ENCODE peak calls at places on chromosome 18, in eight cellular contexts. Y is ascending aorta, G is uterus, U is lower leg skin, T is transverse colon, M is heart right ventricle, O is heart left ventricle, I is cardiac muscle cell. A is an unnamed sample.

GRCh38 chr18:7725473-7725872 is 158.4 kb downstream of the PTPRM start:
- DNase-seq in T (no peak), I (no peak), G (no peak), M (no peak), O (no peak), U (no peak), Y (no peak), A (no peak)

GRCh38 chr18:57122906-57123510 is 23.9 kb upstream of the BOD1L2 start:
- DNase-seq in Y (no peak), U (no peak), I (no peak), O (no peak), G (no peak), M (no peak), T (no peak), A (no peak)

GRCh38 chr18:48667276-48668254 is 128.7 kb downstream of the CTIF start:
- DNase-seq in I (no peak), U (peak; percentile 76), Y (peak; percentile 57), T (no peak), O (no peak), G (no peak), M (no peak), A (no peak)

GRCh38 chr18:13136056-13136688 is 82.4 kb upstream of the LDLRAD4 start:
- DNase-seq in O (no peak), M (no peak), U (no peak), T (peak; percentile 16), Y (no peak), I (no peak), G (no peak), A (peak; percentile 8)

GRCh38 chr18:13137939-13138821 is 80.4 kb upstream of the LDLRAD4 start:
- DNase-seq in O (peak; percentile 73), G (peak; percentile 79), I (peak; percentile 36), T (peak; percentile 89), Y (peak; percentile 80), U (no peak), M (peak; percentile 75), A (peak; percentile 13)

GRCh38 chr18:53467756-53468155 is 756.7 kb downstream of the MBD2 start:
- DNase-seq in Y (no peak), I (no peak), O (no peak), M (no peak), U (no peak), G (no peak), T (no peak), A (no peak)

GRCh38 chr18:43139288-43139946 is 23.9 kb upstream of the RIT2 start:
- DNase-seq in I (no peak), T (no peak), Y (no peak), M (no peak), O (no peak), U (peak; percentile 66), G (no peak), A (no peak)

GRCh38 chr18:13915391-13915790 is at the start of gene MC2R:
- DNase-seq in G (no peak), O (no peak), T (no peak), Y (no peak), M (no peak), I (no peak), U (peak; percentile 65), A (no peak)

GRCh38 chr18:44452346-44452745 is 228.3 kb upstream of the SETBP1 start:
- DNase-seq in G (no peak), O (no peak), I (peak; percentile 30), U (no peak), Y (no peak), T (no peak), M (no peak), A (no peak)

GRCh38 chr18:8820701-8821465 is 115.5 kb downstream of the MTCL1 start:
- DNase-seq in U (peak; percentile 13), G (no peak), I (no peak), T (no peak), O (no peak), Y (no peak), M (no peak), A (no peak)

GRCh38 chr18:55506074-55506473 is 81.9 kb downstream of the TCF4 start:
- DNase-seq in Y (no peak), T (no peak), O (no peak), I (no peak), G (no peak), M (no peak), U (no peak), A (no peak)

GRCh38 chr18:12282436-12283039 is 25.5 kb upstream of the TUBB6 start:
- DNase-seq in Y (no peak), U (no peak), M (no peak), T (no peak), G (no peak), O (no peak), I (peak; percentile 68), A (peak; percentile 93)

GRCh38 chr18:45802814-45803492 is 22.5 kb upstream of the SIGLEC15 start:
- DNase-seq in O (no peak), Y (no peak), T (no peak), M (no peak), G (no peak), U (no peak), I (peak; percentile 89), A (peak; percentile 98)

GRCh38 chr18:58363767-58364540 is 264.9 kb downstream of the ALPK2 start:
- DNase-seq in I (peak; percentile 19), O (no peak), M (no peak), U (no peak), T (no peak), G (no peak), Y (no peak), A (peak; percentile 70)

GRCh38 chr18:54284967-54285785 is 15.9 kb downstream of the POLI start:
- DNase-seq in Y (no peak), M (peak; percentile 18), I (peak; percentile 63), U (no peak), G (no peak), T (peak; percentile 31), O (peak; percentile 67), A (peak; percentile 70)

GRCh38 chr18:46917808-46918600 is 602 bp downstream of the KATNAL2 start:
- DNase-seq in T (peak; percentile 32), M (peak; percentile 46), U (no peak), O (peak; percentile 46), Y (no peak), I (peak; percentile 32), G (peak; percentile 29), A (peak; percentile 7)

GRCh38 chr18:11664286-11664685 is 24.8 kb upstream of the GNAL start:
- DNase-seq in T (no peak), Y (no peak), G (no peak), O (no peak), U (peak; percentile 58), M (no peak), I (no peak), A (no peak)

GRCh38 chr18:33444699-33445098 is 4.2 kb upstream of the CCDC178 start:
- DNase-seq in Y (no peak), I (no peak), T (no peak), M (no peak), O (no peak), U (no peak), G (no peak), A (no peak)

DNA sequence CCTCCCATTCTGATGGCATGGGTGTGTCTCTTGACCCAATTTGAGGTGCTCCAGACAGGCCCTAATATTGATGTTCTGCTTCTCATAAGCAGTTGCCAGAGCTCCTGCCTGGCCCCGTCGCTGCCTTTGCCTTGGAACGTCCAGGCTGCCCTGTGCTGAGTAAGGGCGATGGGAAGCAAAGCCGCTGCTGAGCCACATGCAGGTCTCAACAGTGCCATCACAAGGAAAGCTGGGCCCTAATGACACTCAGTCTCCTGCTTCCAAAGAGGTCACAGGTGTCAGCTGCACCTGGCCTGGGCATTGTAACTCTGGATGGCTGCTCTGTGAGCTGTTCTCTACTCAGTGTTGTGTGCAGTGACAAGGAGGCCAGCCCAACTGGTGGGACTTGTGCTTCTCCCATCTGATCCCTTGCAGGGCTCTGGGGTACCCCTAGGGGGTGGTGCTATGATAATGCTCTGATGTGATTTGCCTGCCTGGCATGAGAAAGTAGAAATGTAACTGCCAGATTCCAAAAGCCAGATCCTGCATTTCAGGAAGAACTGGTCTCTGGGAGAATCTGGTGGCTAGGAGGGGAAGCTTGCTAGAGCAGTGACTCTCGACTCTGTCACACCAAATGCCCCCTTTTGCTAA is 8.7 kb downstream of the TTC39C start:
- DNase-seq in G (no peak), U (no peak), O (no peak), M (no peak), Y (no peak), I (no peak), T (no peak), A (peak; percentile 46)
- TF ChIP-seq CTCF in G (no peak), U (no peak), O (no peak), M (no peak), Y (no peak), I (no peak), T (no peak), A (peak; percentile 25)

GRCh38 chr18:49855711-49856110 is 42.4 kb upstream of the ACAA2 start:
- DNase-seq in T (no peak), O (no peak), G (no peak), M (no peak), I (no peak), Y (peak; percentile 25), U (peak; percentile 75), A (no peak)

GRCh38 chr18:49859006-49859359 is 45.6 kb upstream of the ACAA2 start:
- DNase-seq in T (peak; percentile 84), M (no peak), U (no peak), O (no peak), I (no peak), G (no peak), Y (no peak), A (no peak)

GRCh38 chr18:49858309-49859005 is 45.1 kb upstream of the ACAA2 start:
- DNase-seq in U (peak; percentile 90), G (peak; percentile 42), Y (peak; percentile 71), M (peak; percentile 44), I (peak; percentile 84), O (no peak), T (peak; percentile 75), A (peak; percentile 65)

GRCh38 chr18:49856531-49856930 is 43.2 kb upstream of the ACAA2 start:
- DNase-seq in Y (no peak), I (no peak), G (no peak), T (no peak), U (no peak), O (no peak), M (no peak), A (no peak)

DNA sequence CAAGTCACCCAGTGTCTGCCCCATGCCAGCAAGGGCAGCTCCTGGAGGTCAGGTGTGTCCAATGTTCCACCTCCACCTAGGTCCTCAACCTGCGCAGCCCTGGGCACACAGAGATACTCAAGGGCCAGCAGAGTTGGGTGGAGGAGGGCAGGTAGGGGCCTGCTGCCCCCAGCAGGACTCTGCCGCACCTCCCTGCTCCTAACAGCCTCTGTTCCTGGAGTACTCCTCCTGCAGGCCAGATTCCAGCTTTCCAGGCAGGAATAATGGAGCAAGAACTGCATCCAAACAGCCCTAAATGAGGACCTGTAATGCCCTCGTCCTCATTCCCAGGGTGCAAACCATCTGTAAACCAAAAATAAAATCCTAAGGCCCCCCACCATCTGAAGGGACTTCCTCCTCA is 44.4 kb upstream of the ACAA2 start:
- DNase-seq in U (no peak), I (no peak), G (no peak), Y (no peak), O (no peak), M (no peak), T (no peak), A (no peak)
- H3K4me3 ChIP-seq in U (no peak overlapping the region), I (no peak overlapping the region), G (no peak overlapping the region), Y (no peak overlapping the region), O (no peak overlapping the region), M (no peak overlapping the region), T (no peak overlapping the region), A (no peak overlapping the region)

GRCh38 chr18:31511098-31511497 is 13.1 kb downstream of the DSG2 start:
- DNase-seq in Y (no peak), U (no peak), T (no peak), M (no peak), G (no peak), O (no peak), I (no peak), A (no peak)
- TF ChIP-seq CTCF in Y (no peak), U (no peak), T (no peak), M (no peak), G (no peak), O (no peak), I (peak; percentile 20), A (peak; percentile 18)

GRCh38 chr18:61844726-61845125 is 48.1 kb downstream of the RNF152 start:
- DNase-seq in M (no peak), O (no peak), G (no peak), T (no peak), Y (no peak), U (no peak), I (no peak), A (no peak)
- H3K4me3 ChIP-seq in M (no peak overlapping the region), O (no peak overlapping the region), G (no peak overlapping the region), T (no peak overlapping the region), Y (no peak overlapping the region), U (no peak overlapping the region), I (no peak overlapping the region), A (no peak overlapping the region)

A was measured in bronchial epithelial cell.